ENCODE peak calls at places on chromosomes 13 and 19, in five cellular contexts. Y is A549; A is left lung; U is CD8-positive, alpha-beta memory T cell; W is dorsolateral prefrontal cortex. R is an unnamed sample.

GRCh38 chr19:18848860-18849661 is 17.3 kb downstream of the UPF1 start:
- DNase-seq in Y (no peak), A (peak; percentile 74), W (peak; percentile 53), U (no peak), R (no peak)

GRCh38 chr13:75635101-75635620 is 969 bp upstream of the LMO7 start:
- DNase-seq in W (no peak), Y (no peak), U (no peak), A (no peak), R (no peak)

GRCh38 chr19:2289714-2290435 is 7.9 kb upstream of the PEAK3 start:
- DNase-seq in A (peak; percentile 73), U (peak; percentile 79), Y (no peak), W (no peak), R (peak; percentile 84)

GRCh38 chr19:10193666-10194499 is 870 bp downstream of the DNMT1 start:
- DNase-seq in W (no peak), A (no peak), U (no peak), Y (peak; percentile 49), R (no peak)

GRCh38 chr19:13149628-13150186 is 468 bp downstream of the STX10 start:
- DNase-seq in A (peak; percentile 65), W (no peak), U (no peak), Y (no peak), R (no peak)

GRCh38 chr19:44447864-44448674 is at the start of gene ZNF229:
- DNase-seq in A (peak; percentile 88), W (peak; percentile 68), U (peak; percentile 72), Y (peak; percentile 92), R (peak; percentile 59)

GRCh38 chr19:31377736-31378135 is 28.5 kb upstream of the TSHZ3 start:
- DNase-seq in W (no peak), U (no peak), A (no peak), Y (no peak), R (no peak)

GRCh38 chr13:36158606-36159005 is 27.4 kb upstream of the DCLK1 start:
- DNase-seq in A (no peak), Y (no peak), U (no peak), W (no peak), R (no peak)

GRCh38 chr13:41054212-41054877 is 7.0 kb upstream of the WBP4 start:
- DNase-seq in Y (peak; percentile 22), W (no peak), A (no peak), U (peak; percentile 54), R (peak; percentile 34)

GRCh38 chr19:11633223-11633622 is 35.9 kb downstream of the ZNF627 start:
- DNase-seq in W (no peak), Y (no peak), U (no peak), A (no peak), R (no peak)

GRCh38 chr19:17966497-17967257 is at the start of gene KCNN1:
- DNase-seq in U (no peak), A (no peak), Y (peak; percentile 71), W (peak; percentile 43), R (no peak)

GRCh38 chr13:114200673-114201005 is 21.6 kb downstream of the CFAP97D2 start:
- DNase-seq in U (no peak), W (no peak), Y (no peak), A (no peak), R (no peak)

GRCh38 chr13:51026016-51026415 is 85.1 kb downstream of the C13orf42 start:
- DNase-seq in Y (no peak), W (no peak), U (no peak), A (no peak), R (no peak)

GRCh38 chr13:77896536-77896935 is 22.1 kb downstream of the EDNRB start:
- DNase-seq in Y (no peak), U (no peak), W (no peak), A (no peak), R (no peak)

GRCh38 chr19:5352229-5352763 is 11.7 kb upstream of the PTPRS start:
- DNase-seq in Y (no peak), U (no peak), W (no peak), A (no peak), R (no peak)

GRCh38 chr13:45500492-45501174 is 35.9 kb downstream of the COG3 start:
- DNase-seq in W (no peak), U (no peak), Y (no peak), A (no peak), R (no peak)

GRCh38 chr19:14081797-14082674 is 3.5 kb downstream of the C19orf67 start:
- DNase-seq in A (no peak), U (peak; percentile 71), Y (no peak), W (peak; percentile 55), R (no peak)

GRCh38 chr13:84683448-84683847 is 801.2 kb upstream of the SLITRK1 start:
- DNase-seq in A (no peak), Y (no peak), U (no peak), W (no peak), R (no peak)

GRCh38 chr19:38233740-38234251 is 9.8 kb upstream of the DPF1 start:
- DNase-seq in A (peak; percentile 80), W (peak; percentile 82), Y (peak; percentile 98), U (peak; percentile 81), R (no peak)

GRCh38 chr19:19911150-19911549 is 10.4 kb downstream of the ZNF93 start:
- DNase-seq in Y (no peak), U (no peak), W (no peak), A (no peak), R (no peak)

GRCh38 chr19:55638864-55639359 is 1.9 kb upstream of the ZNF580 start:
- DNase-seq in U (peak; percentile 75), A (no peak), Y (peak; percentile 67), W (no peak), R (no peak)

GRCh38 chr19:48023011-48023410 is 20.9 kb downstream of the CABP5 start:
- DNase-seq in U (no peak), Y (no peak), A (no peak), W (no peak), R (no peak)

GRCh38 chr19:6687117-6687516 is 17.2 kb upstream of the TNFSF14 start:
- DNase-seq in U (no peak), Y (no peak), W (no peak), A (no peak), R (no peak)
- H3K4me3 ChIP-seq in U (no peak overlapping the region), Y (no peak overlapping the region), W (no peak overlapping the region), A (no peak overlapping the region), R (no peak overlapping the region)

DNA sequence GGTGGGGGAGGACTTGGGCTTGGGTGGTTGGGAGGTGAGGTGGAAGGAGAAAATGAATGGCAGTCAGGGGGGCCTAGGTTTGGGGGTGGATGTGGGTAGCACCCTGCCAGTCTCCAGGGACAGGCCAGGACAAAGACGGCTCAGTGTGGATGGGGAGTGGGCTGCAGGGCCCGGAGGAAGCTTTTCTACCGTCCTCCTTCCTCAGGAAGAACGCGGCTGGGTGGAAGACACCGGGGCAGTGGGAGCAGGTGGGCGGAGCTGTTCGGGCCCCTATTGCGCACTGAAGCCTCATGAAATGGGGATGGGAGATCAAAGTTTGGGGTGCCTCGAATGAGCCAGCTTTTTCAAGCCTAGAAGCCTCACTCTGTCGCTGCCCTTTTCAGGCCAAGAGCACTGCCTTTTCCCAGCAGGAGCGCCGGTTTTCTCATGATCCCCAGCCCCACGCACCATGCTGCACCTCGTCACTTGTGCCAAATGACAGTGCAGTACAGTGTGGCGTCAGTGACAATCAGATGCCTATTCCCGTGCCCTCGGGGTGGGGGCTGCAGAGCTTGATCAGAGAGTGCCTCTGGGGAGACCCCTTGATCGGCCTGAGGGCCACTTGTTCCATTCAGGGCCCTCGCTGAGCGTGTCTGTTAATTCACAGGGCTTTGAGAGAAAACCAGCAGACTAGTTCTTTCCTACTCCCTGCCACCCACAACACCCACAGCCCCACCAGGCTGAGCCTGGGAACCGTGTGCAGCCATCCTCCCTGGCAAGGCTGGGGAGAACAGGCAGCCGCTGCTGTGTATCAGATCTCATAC is 1.5 kb downstream of the CALM3 start:
- DNase-seq in W (no peak), U (no peak), Y (no peak), A (no peak), R (no peak)
- H3K4me3 ChIP-seq in W (peak overlapping the region; percentile 100), U (peak overlapping the region; percentile 99), Y (peak overlapping the region; percentile 94), A (peak overlapping the region; percentile 97), R (peak overlapping the region; percentile 83)

GRCh38 chr13:105994340-105994739 is 541.1 kb downstream of the EFNB2 start:
- DNase-seq in W (no peak), U (no peak), Y (no peak), A (no peak), R (no peak)

GRCh38 chr13:105998233-105998550 is 537.3 kb downstream of the EFNB2 start:
- DNase-seq in U (no peak), A (no peak), Y (no peak), W (no peak), R (no peak)

GRCh38 chr13:105996391-105997028 is 539.0 kb downstream of the EFNB2 start:
- DNase-seq in Y (no peak), W (no peak), A (no peak), U (no peak), R (no peak)

GRCh38 chr13:106001443-106001842 is 534.0 kb downstream of the EFNB2 start:
- DNase-seq in A (no peak), Y (no peak), U (no peak), W (no peak), R (no peak)

DNA sequence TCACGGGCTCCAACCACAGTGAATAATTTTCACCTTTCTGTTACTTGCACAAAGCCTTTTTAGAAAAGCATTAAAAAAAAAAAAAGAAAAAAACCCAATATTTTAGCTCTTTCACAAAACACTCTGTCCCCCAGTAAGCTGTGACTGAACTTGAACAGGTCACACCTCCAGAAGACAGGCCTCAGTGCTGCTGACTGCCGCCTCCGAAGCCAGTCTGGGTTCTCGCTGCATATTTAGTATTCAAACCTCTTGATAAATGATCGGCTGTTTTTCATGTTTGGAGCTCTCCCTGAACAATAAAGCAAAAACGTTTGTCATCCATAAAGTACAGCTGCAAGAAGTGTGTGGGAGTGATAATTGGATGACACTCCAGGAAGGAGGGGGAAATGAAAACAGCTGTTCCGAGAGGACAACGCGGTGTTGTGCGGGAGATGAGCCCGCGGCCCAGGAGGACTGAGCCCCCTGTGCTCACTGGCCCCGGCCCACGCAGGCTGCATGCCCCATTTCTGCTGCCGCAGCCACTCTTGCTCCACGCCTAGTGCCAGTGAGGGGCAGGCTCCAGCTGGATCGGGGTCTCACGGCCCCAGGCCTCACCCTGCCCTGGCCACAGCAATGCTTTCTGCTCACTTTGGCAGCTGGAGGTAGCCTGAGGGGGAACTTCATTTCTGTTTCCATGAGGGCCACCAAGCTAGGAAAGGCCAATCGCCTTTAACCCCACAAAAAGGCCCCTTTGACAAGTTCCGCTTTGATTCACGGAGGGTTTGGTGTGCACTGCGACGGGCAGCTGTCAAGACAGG is 537.8 kb downstream of the EFNB2 start:
- DNase-seq in W (no peak), A (no peak), U (no peak), Y (no peak), R (no peak)
- H3K4me3 ChIP-seq in W (no peak overlapping the region), A (no peak overlapping the region), U (no peak overlapping the region), Y (no peak overlapping the region), R (no peak overlapping the region)

DNA sequence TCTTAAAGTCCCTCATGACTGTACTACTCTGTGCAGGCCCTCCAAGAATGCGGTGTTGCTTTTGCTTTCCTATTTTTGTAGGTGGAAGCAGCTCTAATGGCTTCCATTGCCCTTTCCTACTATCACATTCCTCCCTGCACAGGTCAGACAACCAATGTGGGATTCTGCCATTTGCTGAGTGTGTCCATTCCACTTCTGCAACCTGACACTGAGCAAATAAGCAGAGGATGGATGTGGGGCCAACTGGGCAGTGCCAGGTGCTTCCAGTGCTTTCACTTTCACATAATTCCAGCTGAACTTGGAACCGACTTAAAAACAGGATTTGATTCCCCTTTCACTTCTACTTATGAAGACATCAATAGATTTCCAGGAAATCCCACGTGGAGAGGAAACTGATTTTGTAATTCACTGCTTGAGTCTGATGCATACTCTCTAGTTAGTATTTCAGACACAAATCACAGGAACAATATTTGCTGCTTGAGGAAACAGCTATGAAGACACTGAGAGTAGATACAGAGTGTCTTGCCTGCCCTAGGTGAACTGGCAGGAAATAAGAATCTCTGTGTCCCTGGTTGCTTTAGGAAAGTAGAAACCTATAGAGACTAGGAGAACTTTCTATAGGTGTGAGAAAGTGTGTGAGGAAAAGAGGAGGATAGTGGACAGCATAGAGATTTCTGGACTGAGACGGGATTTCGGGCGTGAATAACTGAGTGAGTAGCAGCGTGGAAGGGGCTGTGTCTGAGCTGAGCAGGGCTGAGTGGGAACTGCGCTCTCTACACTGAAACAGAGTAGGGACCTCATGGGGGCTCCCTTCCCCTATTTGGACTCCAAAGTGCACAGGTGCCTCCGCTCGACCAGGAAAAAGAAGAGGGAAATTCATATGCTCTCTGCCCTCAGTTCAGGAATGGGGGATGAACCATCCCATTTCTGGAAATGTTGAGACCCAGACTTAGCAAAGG is 22.5 kb downstream of the LGALS16 start:
- DNase-seq in U (no peak), Y (no peak), W (no peak), A (peak; percentile 44), R (no peak)
- H3K4me3 ChIP-seq in U (peak overlapping the region; percentile 16), Y (no peak overlapping the region), W (no peak overlapping the region), A (no peak overlapping the region), R (no peak overlapping the region)

R was measured in GM06990.